ENCODE peak calls at places on chromosomes 16 and 17, in six cellular contexts. One of them, this sample, is unnamed.

GRCh38 chr16:19168173-19169080 is at the start of gene SYT17:
- DNase-seq in OCI-LY7: no peak
- DNase-seq in lower leg skin: no peak
- DNase-seq in GM10248: peak; percentile 47
- DNase-seq in glutamatergic neuron: peak; percentile 55
- DNase-seq in heart right ventricle: peak; percentile 14
- DNase-seq in this sample: peak; percentile 66

GRCh38 chr17:21119247-21119944 is 7.4 kb upstream of the DHRS7B start:
- DNase-seq in GM10248: peak; percentile 78
- DNase-seq in OCI-LY7: peak; percentile 81
- DNase-seq in glutamatergic neuron: peak; percentile 72
- DNase-seq in heart right ventricle: peak; percentile 76
- DNase-seq in lower leg skin: peak; percentile 95
- DNase-seq in this sample: peak; percentile 80

GRCh38 chr17:31072186-31072585 is 22.6 kb upstream of the NF1 start:
- DNase-seq in glutamatergic neuron: no peak
- DNase-seq in heart right ventricle: no peak
- DNase-seq in OCI-LY7: no peak
- DNase-seq in lower leg skin: no peak
- DNase-seq in GM10248: no peak
- DNase-seq in this sample: no peak

GRCh38 chr16:2388875-2389433 is 40.3 kb upstream of the CCNF start:
- DNase-seq in heart right ventricle: no peak
- DNase-seq in glutamatergic neuron: no peak
- DNase-seq in OCI-LY7: no peak
- DNase-seq in lower leg skin: no peak
- DNase-seq in GM10248: no peak
- DNase-seq in this sample: no peak

GRCh38 chr17:82956146-82956725 is 116.4 kb upstream of the ZNF750 start:
- DNase-seq in heart right ventricle: no peak
- DNase-seq in lower leg skin: peak; percentile 69
- DNase-seq in OCI-LY7: no peak
- DNase-seq in glutamatergic neuron: no peak
- DNase-seq in GM10248: no peak
- DNase-seq in this sample: no peak

GRCh38 chr17:48022906-48023305 is 14.7 kb downstream of the COPZ2 start:
- DNase-seq in lower leg skin: no peak
- DNase-seq in glutamatergic neuron: no peak
- DNase-seq in OCI-LY7: no peak
- DNase-seq in heart right ventricle: no peak
- DNase-seq in GM10248: no peak
- DNase-seq in this sample: no peak

GRCh38 chr16:84013787-84014569 is 28.6 kb downstream of the SLC38A8 start:
- DNase-seq in OCI-LY7: peak; percentile 98
- DNase-seq in heart right ventricle: no peak
- DNase-seq in glutamatergic neuron: peak; percentile 72
- DNase-seq in GM10248: peak; percentile 73
- DNase-seq in lower leg skin: no peak
- DNase-seq in this sample: peak; percentile 82

GRCh38 chr17:76405967-76406647 is 21.7 kb downstream of the SPHK1 start:
- DNase-seq in glutamatergic neuron: no peak
- DNase-seq in OCI-LY7: peak; percentile 66
- DNase-seq in lower leg skin: no peak
- DNase-seq in GM10248: peak; percentile 50
- DNase-seq in heart right ventricle: peak; percentile 84
- DNase-seq in this sample: no peak

GRCh38 chr17:74113326-74113725 is 90.2 kb upstream of the RPL38 start:
- DNase-seq in OCI-LY7: no peak
- DNase-seq in GM10248: no peak
- DNase-seq in glutamatergic neuron: no peak
- DNase-seq in heart right ventricle: no peak
- DNase-seq in lower leg skin: no peak
- DNase-seq in this sample: no peak

GRCh38 chr17:80891096-80892018 is 100.3 kb upstream of the CHMP6 start:
- DNase-seq in glutamatergic neuron: no peak
- DNase-seq in heart right ventricle: no peak
- DNase-seq in lower leg skin: no peak
- DNase-seq in GM10248: peak; percentile 72
- DNase-seq in OCI-LY7: no peak
- DNase-seq in this sample: peak; percentile 78

GRCh38 chr16:14215941-14216340 is 144.8 kb downstream of the MRTFB start:
- DNase-seq in GM10248: no peak
- DNase-seq in glutamatergic neuron: no peak
- DNase-seq in heart right ventricle: no peak
- DNase-seq in lower leg skin: no peak
- DNase-seq in OCI-LY7: no peak
- DNase-seq in this sample: no peak

GRCh38 chr17:36863131-36863530 is 74.1 kb upstream of the LHX1 start:
- DNase-seq in heart right ventricle: no peak
- DNase-seq in lower leg skin: no peak
- DNase-seq in glutamatergic neuron: no peak
- DNase-seq in OCI-LY7: no peak
- DNase-seq in GM10248: no peak
- DNase-seq in this sample: no peak

GRCh38 chr16:78984324-78984723 is 616.2 kb downstream of the MAF start:
- DNase-seq in heart right ventricle: no peak
- DNase-seq in GM10248: no peak
- DNase-seq in lower leg skin: no peak
- DNase-seq in glutamatergic neuron: no peak
- DNase-seq in OCI-LY7: no peak
- DNase-seq in this sample: no peak

GRCh38 chr16:61014869-61015268 is 1021.4 kb downstream of the CDH8 start:
- DNase-seq in lower leg skin: no peak
- DNase-seq in GM10248: no peak
- DNase-seq in glutamatergic neuron: no peak
- DNase-seq in heart right ventricle: no peak
- DNase-seq in OCI-LY7: peak; percentile 11
- DNase-seq in this sample: no peak

GRCh38 chr16:29808219-29808900 is 2.0 kb downstream of the MAZ start:
- DNase-seq in OCI-LY7: no peak
- DNase-seq in lower leg skin: no peak
- DNase-seq in heart right ventricle: peak; percentile 29
- DNase-seq in GM10248: no peak
- DNase-seq in glutamatergic neuron: no peak
- DNase-seq in this sample: no peak

GRCh38 chr17:64491034-64491860 is 5.6 kb downstream of the POLG2 start:
- DNase-seq in heart right ventricle: peak; percentile 32
- DNase-seq in lower leg skin: no peak
- DNase-seq in OCI-LY7: peak; percentile 52
- DNase-seq in glutamatergic neuron: no peak
- DNase-seq in GM10248: no peak
- DNase-seq in this sample: no peak
- TF ChIP-seq CTCF in heart right ventricle: peak; percentile 47
- TF ChIP-seq CTCF in lower leg skin: no peak
- TF ChIP-seq CTCF in OCI-LY7: peak; percentile 81
- TF ChIP-seq CTCF in glutamatergic neuron: peak; percentile 42
- TF ChIP-seq CTCF in GM10248: peak; percentile 71
- TF ChIP-seq CTCF in this sample: peak; percentile 55

DNA sequence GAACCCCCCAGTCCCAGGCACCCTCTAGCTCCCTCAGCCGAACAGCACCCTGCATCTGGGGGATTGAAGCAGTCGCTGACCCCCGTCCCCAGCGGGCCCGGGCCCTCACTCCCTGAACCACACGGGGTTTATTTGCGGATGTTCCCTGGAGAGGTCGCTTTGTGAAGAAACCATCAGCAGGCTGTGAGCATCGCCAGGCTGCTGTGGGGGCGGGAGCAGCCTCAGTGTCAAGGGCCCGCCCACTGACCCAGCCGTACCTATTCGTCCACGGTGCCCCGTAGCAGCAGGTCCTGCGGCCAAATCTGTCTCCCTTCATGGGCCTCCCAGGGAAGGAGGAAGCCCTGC is 6.4 kb upstream of the RAB40C start:
- DNase-seq in heart right ventricle: no peak
- DNase-seq in glutamatergic neuron: no peak
- DNase-seq in GM10248: no peak
- DNase-seq in lower leg skin: no peak
- DNase-seq in OCI-LY7: no peak
- DNase-seq in this sample: no peak
- TF ChIP-seq CTCF in heart right ventricle: no peak
- TF ChIP-seq CTCF in glutamatergic neuron: no peak
- TF ChIP-seq CTCF in GM10248: no peak
- TF ChIP-seq CTCF in lower leg skin: no peak
- TF ChIP-seq CTCF in OCI-LY7: no peak
- TF ChIP-seq CTCF in this sample: no peak

DNA sequence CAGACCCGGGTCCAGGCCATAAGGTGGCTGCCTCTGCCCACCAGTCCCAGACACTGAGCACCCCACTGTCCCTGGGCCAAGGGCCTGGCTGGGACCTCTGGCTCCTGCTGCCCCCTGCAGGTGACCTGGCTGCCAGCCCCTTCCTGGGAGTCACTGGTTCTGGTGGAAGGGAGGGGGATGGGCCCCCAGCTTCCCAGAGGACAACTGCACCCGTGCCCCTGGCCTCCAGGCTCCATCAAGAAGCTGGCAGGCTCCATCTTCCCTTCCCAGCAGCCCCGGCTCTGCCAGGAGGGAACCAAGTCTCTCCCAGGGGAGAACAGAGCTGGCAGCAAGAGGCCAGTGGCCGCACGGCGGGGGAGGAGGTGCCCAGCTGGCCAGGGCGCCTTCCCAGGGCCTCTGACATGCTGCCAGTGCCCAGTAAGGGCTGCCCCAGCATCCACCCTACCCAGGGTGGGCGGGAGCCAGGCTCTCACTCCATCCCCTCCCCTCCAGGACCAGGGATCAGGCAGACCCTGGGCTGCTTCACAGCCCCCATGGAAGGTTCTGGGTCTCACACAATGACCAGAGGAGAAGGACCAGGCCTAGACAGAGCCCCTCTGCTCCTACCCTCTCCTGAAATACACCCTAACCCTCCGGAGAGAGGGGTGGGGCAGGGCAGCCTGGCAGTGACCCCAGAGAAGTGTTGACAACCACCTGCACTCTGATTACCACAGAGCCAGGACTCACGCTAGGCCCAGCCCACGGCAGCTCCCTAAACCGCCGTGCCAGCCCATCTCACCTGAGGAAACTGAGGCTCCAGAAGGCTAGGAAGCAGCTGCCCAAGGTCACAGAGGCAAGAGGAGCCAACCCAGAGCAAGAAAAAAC is 3.6 kb downstream of the CLUH start:
- DNase-seq in heart right ventricle: peak; percentile 81
- DNase-seq in OCI-LY7: peak; percentile 34
- DNase-seq in lower leg skin: peak; percentile 87
- DNase-seq in GM10248: no peak
- DNase-seq in glutamatergic neuron: peak; percentile 74
- DNase-seq in this sample: no peak
- TF ChIP-seq CTCF in heart right ventricle: peak; percentile 58
- TF ChIP-seq CTCF in OCI-LY7: peak; percentile 67
- TF ChIP-seq CTCF in lower leg skin: no peak
- TF ChIP-seq CTCF in GM10248: peak; percentile 57
- TF ChIP-seq CTCF in glutamatergic neuron: peak; percentile 50
- TF ChIP-seq CTCF in this sample: peak; percentile 55

GRCh38 chr16:23729503-23730424 is 16.7 kb upstream of the ERN2 start:
- DNase-seq in heart right ventricle: no peak
- DNase-seq in OCI-LY7: no peak
- DNase-seq in glutamatergic neuron: no peak
- DNase-seq in GM10248: no peak
- DNase-seq in lower leg skin: peak; percentile 48
- DNase-seq in this sample: no peak

GRCh38 chr16:23726710-23727109 is 13.7 kb upstream of the ERN2 start:
- DNase-seq in glutamatergic neuron: no peak
- DNase-seq in GM10248: no peak
- DNase-seq in heart right ventricle: no peak
- DNase-seq in lower leg skin: no peak
- DNase-seq in OCI-LY7: no peak
- DNase-seq in this sample: no peak

GRCh38 chr16:23724438-23725131 is 11.6 kb upstream of the ERN2 start:
- DNase-seq in lower leg skin: no peak
- DNase-seq in heart right ventricle: no peak
- DNase-seq in glutamatergic neuron: no peak
- DNase-seq in OCI-LY7: no peak
- DNase-seq in GM10248: no peak
- DNase-seq in this sample: no peak

GRCh38 chr16:23728112-23728477 is 15.1 kb upstream of the ERN2 start:
- DNase-seq in glutamatergic neuron: no peak
- DNase-seq in lower leg skin: peak; percentile 34
- DNase-seq in GM10248: no peak
- DNase-seq in OCI-LY7: no peak
- DNase-seq in heart right ventricle: no peak
- DNase-seq in this sample: no peak
- TF ChIP-seq CTCF in glutamatergic neuron: no peak
- TF ChIP-seq CTCF in lower leg skin: no peak
- TF ChIP-seq CTCF in GM10248: no peak
- TF ChIP-seq CTCF in OCI-LY7: peak; percentile 11
- TF ChIP-seq CTCF in heart right ventricle: no peak
- TF ChIP-seq CTCF in this sample: no peak

DNA sequence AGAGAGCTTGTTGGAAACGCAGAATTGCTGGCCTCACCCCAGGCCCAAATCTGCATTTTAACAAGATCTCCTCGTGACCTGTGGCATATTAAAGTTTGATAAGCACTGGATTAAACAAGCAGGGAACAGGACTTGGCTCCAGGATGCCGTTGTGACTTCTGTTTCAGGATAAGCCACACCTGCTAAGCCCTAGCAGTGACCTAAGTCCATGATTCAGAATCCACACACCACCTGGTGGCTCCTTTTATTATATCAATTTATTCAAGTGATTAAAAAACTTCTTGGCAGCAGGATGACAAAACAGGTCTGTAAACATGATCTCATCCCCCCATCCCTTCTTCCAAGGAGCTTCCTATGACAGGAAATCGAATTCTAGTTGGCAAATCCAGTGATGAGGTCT is 9.1 kb downstream of the NAGPA start:
- DNase-seq in GM10248: no peak
- DNase-seq in glutamatergic neuron: no peak
- DNase-seq in lower leg skin: no peak
- DNase-seq in OCI-LY7: peak; percentile 53
- DNase-seq in heart right ventricle: no peak
- DNase-seq in this sample: peak; percentile 39
- TF ChIP-seq CTCF in GM10248: no peak
- TF ChIP-seq CTCF in glutamatergic neuron: no peak
- TF ChIP-seq CTCF in lower leg skin: no peak
- TF ChIP-seq CTCF in OCI-LY7: peak; percentile 55
- TF ChIP-seq CTCF in heart right ventricle: no peak
- TF ChIP-seq CTCF in this sample: no peak

GRCh38 chr16:75130150-75130771 is 13.7 kb upstream of the LDHD start:
- DNase-seq in lower leg skin: no peak
- DNase-seq in GM10248: no peak
- DNase-seq in heart right ventricle: no peak
- DNase-seq in OCI-LY7: no peak
- DNase-seq in glutamatergic neuron: no peak
- DNase-seq in this sample: no peak
- TF ChIP-seq CTCF in lower leg skin: no peak
- TF ChIP-seq CTCF in GM10248: no peak
- TF ChIP-seq CTCF in heart right ventricle: no peak
- TF ChIP-seq CTCF in OCI-LY7: no peak
- TF ChIP-seq CTCF in glutamatergic neuron: no peak
- TF ChIP-seq CTCF in this sample: no peak

GRCh38 chr16:89525146-89525913 is 17.1 kb downstream of the SPG7 start:
- DNase-seq in lower leg skin: no peak
- DNase-seq in GM10248: peak; percentile 33
- DNase-seq in heart right ventricle: peak; percentile 54
- DNase-seq in glutamatergic neuron: no peak
- DNase-seq in OCI-LY7: peak; percentile 26
- DNase-seq in this sample: no peak
- TF ChIP-seq CTCF in lower leg skin: no peak
- TF ChIP-seq CTCF in GM10248: peak; percentile 29
- TF ChIP-seq CTCF in heart right ventricle: no peak
- TF ChIP-seq CTCF in glutamatergic neuron: no peak
- TF ChIP-seq CTCF in OCI-LY7: peak; percentile 61
- TF ChIP-seq CTCF in this sample: no peak

GRCh38 chr17:19237389-19238166 is 412 bp downstream of the EPN2 start:
- DNase-seq in heart right ventricle: peak; percentile 50
- DNase-seq in OCI-LY7: no peak
- DNase-seq in lower leg skin: peak; percentile 89
- DNase-seq in glutamatergic neuron: peak; percentile 53
- DNase-seq in GM10248: peak; percentile 67
- DNase-seq in this sample: peak; percentile 74
- TF ChIP-seq CTCF in heart right ventricle: peak; percentile 39
- TF ChIP-seq CTCF in OCI-LY7: peak; percentile 26
- TF ChIP-seq CTCF in lower leg skin: no peak
- TF ChIP-seq CTCF in glutamatergic neuron: peak; percentile 62
- TF ChIP-seq CTCF in GM10248: peak; percentile 21
- TF ChIP-seq CTCF in this sample: no peak

This sample was measured in GM13976.